ENCODE peak calls at places on chromosomes 12 and 14, in four cellular contexts. J is K562, C is HepG2, V is GM12878. W is an unnamed sample.

GRCh38 chr14:59869381-59870255 is 958 bp downstream of the RTN1 start:
- DNase-seq in C (no peak), J (no peak), V (no peak), W (no peak)

GRCh38 chr12:38384816-38385491 is 68.4 kb downstream of the ALG10B start:
- DNase-seq in C (peak; percentile 60), V (no peak), J (no peak), W (peak; percentile 52)

GRCh38 chr12:65565601-65566560 is 258.4 kb upstream of the HMGA2 start:
- DNase-seq in C (no peak), J (peak; percentile 11), V (no peak), W (no peak)

GRCh38 chr12:27820564-27820963 is 40.5 kb upstream of the MANSC4 start:
- DNase-seq in C (no peak), J (no peak), V (no peak), W (no peak)

GRCh38 chr14:24283796-24284460 is 12.5 kb upstream of the RABGGTA start:
- DNase-seq in C (no peak), J (no peak), V (no peak), W (no peak)

GRCh38 chr12:113996026-113996425 is 29.9 kb upstream of the RBM19 start:
- DNase-seq in J (no peak), C (peak; percentile 5), V (no peak), W (no peak)

GRCh38 chr12:101209319-101210302 is at the start of gene SLC5A8:
- DNase-seq in J (no peak), V (no peak), C (no peak), W (no peak)

GRCh38 chr12:118494776-118495175 is 118.4 kb downstream of the SUDS3 start:
- DNase-seq in C (no peak), V (no peak), J (no peak), W (no peak)

GRCh38 chr12:115042341-115042740 is 358.4 kb upstream of the TBX3 start:
- DNase-seq in C (no peak), J (no peak), V (no peak), W (no peak)

GRCh38 chr14:46661728-46662127 is 10.1 kb upstream of the RPL10L start:
- DNase-seq in J (no peak), V (no peak), C (no peak), W (peak; percentile 21)

GRCh38 chr12:40215977-40216376 is 8.8 kb upstream of the LRRK2 start:
- DNase-seq in C (no peak), J (no peak), V (no peak), W (no peak)

GRCh38 chr12:120438495-120439198 is 734 bp downstream of the COX6A1 start:
- DNase-seq in J (peak; percentile 6), C (no peak), V (no peak), W (no peak)

GRCh38 chr12:3150820-3151590 is 73.8 kb downstream of the TSPAN9 start:
- DNase-seq in J (no peak), V (no peak), C (no peak), W (no peak)
- TF ChIP-seq HDAC2 in J (no peak), V (no peak), C (no peak), W (no peak)

DNA sequence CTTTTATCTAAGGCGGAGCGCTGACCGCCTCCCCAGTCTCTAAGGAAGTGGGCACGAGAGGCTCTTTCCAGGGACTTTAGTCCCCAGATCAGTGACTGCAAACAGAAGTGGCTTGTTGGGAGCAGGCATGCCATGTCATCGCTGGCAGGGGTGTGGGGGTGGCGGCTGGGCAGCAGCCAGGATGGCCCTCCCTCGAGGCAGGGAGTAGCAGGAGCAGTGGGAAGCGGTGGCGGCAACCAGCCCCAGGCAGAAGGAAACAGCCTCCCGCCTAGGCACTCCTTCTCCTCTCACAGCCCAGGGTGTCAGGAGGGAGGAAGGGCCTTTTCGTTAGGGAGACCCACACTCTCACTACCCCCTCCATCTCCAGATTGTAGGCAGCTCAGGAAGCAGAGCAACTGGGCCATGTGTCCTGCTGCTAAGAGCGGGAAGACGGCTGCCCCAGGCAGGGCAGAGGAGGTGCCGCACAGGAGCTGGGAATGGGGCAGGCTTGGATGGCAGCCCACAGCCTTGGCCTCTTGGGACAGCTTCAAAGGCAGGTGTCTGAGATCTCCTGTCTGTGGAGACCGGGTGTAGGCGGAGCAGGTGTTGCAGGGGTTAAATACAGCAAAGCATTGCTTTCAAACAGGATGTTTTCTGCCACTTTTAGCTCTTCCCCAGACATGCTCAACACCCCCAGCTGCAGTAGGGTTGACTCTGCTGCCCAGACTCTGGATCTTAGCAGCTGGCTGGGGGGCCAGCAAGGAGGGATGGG is 21.8 kb downstream of the VDR start:
- DNase-seq in C (no peak), V (peak; percentile 77), J (no peak), W (no peak)
- TF ChIP-seq BHLHE40 in C (no peak), V (peak; percentile 35), J (no peak), W (no peak)

DNA sequence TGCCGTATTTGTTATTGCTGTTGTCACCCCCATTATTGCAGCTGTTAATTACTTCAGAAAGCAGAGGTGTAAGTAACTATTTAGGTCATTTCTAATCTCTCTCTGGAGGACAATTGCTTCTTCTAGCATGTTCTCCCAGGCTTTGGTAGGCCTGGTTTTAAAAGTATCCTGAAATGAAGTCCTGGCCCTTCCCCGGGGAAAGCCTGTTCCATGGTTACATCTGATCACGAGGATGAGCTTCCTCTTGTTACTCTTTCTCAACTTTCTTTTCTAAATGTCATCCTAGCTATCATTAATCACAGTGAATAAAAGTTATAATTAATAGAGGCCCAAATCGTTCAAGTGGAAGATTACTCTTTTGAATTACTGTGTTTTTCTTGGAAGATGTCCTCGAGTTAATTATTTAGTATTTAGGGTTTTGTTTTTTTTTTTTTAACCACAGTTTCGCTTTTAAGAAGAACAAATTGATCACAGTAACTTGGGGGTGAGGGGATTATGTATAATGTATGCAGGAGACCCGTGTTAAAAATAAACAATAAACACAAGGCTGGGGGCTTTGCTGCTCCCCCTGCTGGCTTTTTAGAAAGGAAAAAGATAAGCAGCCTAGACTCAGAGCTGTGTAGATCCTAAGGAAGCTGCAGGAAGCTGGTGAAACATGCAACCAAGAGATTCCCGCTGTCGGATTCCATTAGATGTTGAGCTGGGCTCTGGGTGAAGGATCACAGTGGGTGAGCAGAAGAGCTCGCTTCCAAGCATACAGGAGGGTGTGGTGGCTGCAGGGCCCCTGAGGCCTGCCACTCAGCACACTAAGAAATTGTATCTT is 420.1 kb downstream of the FUT8 start:
- DNase-seq in C (peak; percentile 5), J (no peak), V (no peak), W (peak; percentile 24)
- TF ChIP-seq HDAC2 in C (no peak), J (no peak), V (no peak), W (no peak)

GRCh38 chr12:30756074-30756473 is 1.3 kb upstream of the CAPRIN2 start:
- DNase-seq in J (no peak), V (no peak), C (peak; percentile 48), W (no peak)

GRCh38 chr12:30757316-30757715 is 2.6 kb upstream of the CAPRIN2 start:
- DNase-seq in C (no peak), J (no peak), V (no peak), W (no peak)

GRCh38 chr12:30764251-30764650 is 9.5 kb upstream of the CAPRIN2 start:
- DNase-seq in V (no peak), J (no peak), C (no peak), W (no peak)

GRCh38 chr12:30763053-30763452 is 8.3 kb upstream of the CAPRIN2 start:
- DNase-seq in J (peak; percentile 32), C (peak; percentile 77), V (no peak), W (no peak)

GRCh38 chr12:30761730-30762129 is 7.0 kb upstream of the CAPRIN2 start:
- DNase-seq in V (no peak), C (no peak), J (no peak), W (no peak)
- TF ChIP-seq BHLHE40 in V (no peak), C (no peak), J (no peak), W (no peak)

W was measured in A549.